ENCODE peak calls at places on chromosomes 11 and 22, in seven cellular contexts. One of them, this sample, is unnamed.

GRCh38 chr11:133919330-133920108 is 37.2 kb downstream of the IGSF9B start:
- DNase-seq in astrocyte: no peak
- DNase-seq in NCI-H526 treated with DMSO at 0.1 percent for 48 hours: no peak
- DNase-seq in NCI-H345: no peak
- DNase-seq in stimulated activated CD4-positive, alpha-beta T cell treated with anti-CD3 and anti-CD28 coated beads, Interleukin-4, amount 100 ng/mL, for 1 hour: no peak
- DNase-seq in T-helper 2 cell: no peak
- DNase-seq in foreskin fibroblast: no peak
- DNase-seq in this sample: no peak

GRCh38 chr22:50581950-50582561 is 593 bp downstream of the CHKB start:
- DNase-seq in astrocyte: peak
- DNase-seq in NCI-H526 treated with DMSO at 0.1 percent for 48 hours: no peak
- DNase-seq in T-helper 2 cell: peak
- DNase-seq in NCI-H345: no peak
- DNase-seq in stimulated activated CD4-positive, alpha-beta T cell treated with anti-CD3 and anti-CD28 coated beads, Interleukin-4, amount 100 ng/mL, for 1 hour: peak
- DNase-seq in foreskin fibroblast: no peak
- DNase-seq in this sample: peak

GRCh38 chr11:102476812-102477211 is 24.2 kb upstream of the TMEM123 start:
- DNase-seq in stimulated activated CD4-positive, alpha-beta T cell treated with anti-CD3 and anti-CD28 coated beads, Interleukin-4, amount 100 ng/mL, for 1 hour: no peak
- DNase-seq in NCI-H526 treated with DMSO at 0.1 percent for 48 hours: peak
- DNase-seq in astrocyte: no peak
- DNase-seq in T-helper 2 cell: no peak
- DNase-seq in foreskin fibroblast: no peak
- DNase-seq in NCI-H345: peak
- DNase-seq in this sample: peak

GRCh38 chr11:96204721-96205459 is 138.1 kb downstream of the MAML2 start:
- DNase-seq in stimulated activated CD4-positive, alpha-beta T cell treated with anti-CD3 and anti-CD28 coated beads, Interleukin-4, amount 100 ng/mL, for 1 hour: no peak
- DNase-seq in foreskin fibroblast: no peak
- DNase-seq in NCI-H526 treated with DMSO at 0.1 percent for 48 hours: no peak
- DNase-seq in T-helper 2 cell: no peak
- DNase-seq in NCI-H345: peak
- DNase-seq in astrocyte: no peak
- DNase-seq in this sample: no peak

GRCh38 chr11:23097906-23098305 is 237.6 kb upstream of the CCDC179 start:
- DNase-seq in NCI-H526 treated with DMSO at 0.1 percent for 48 hours: no peak
- DNase-seq in stimulated activated CD4-positive, alpha-beta T cell treated with anti-CD3 and anti-CD28 coated beads, Interleukin-4, amount 100 ng/mL, for 1 hour: no peak
- DNase-seq in T-helper 2 cell: no peak
- DNase-seq in astrocyte: no peak
- DNase-seq in foreskin fibroblast: no peak
- DNase-seq in NCI-H345: no peak
- DNase-seq in this sample: no peak

GRCh38 chr22:30607939-30608338 is 965 bp downstream of the TCN2 start:
- DNase-seq in stimulated activated CD4-positive, alpha-beta T cell treated with anti-CD3 and anti-CD28 coated beads, Interleukin-4, amount 100 ng/mL, for 1 hour: no peak
- DNase-seq in NCI-H526 treated with DMSO at 0.1 percent for 48 hours: no peak
- DNase-seq in NCI-H345: no peak
- DNase-seq in foreskin fibroblast: no peak
- DNase-seq in T-helper 2 cell: no peak
- DNase-seq in astrocyte: no peak
- DNase-seq in this sample: no peak

GRCh38 chr11:75269896-75270295 is 29.3 kb downstream of the TPBGL start:
- DNase-seq in foreskin fibroblast: no peak
- DNase-seq in NCI-H526 treated with DMSO at 0.1 percent for 48 hours: no peak
- DNase-seq in T-helper 2 cell: no peak
- DNase-seq in astrocyte: no peak
- DNase-seq in stimulated activated CD4-positive, alpha-beta T cell treated with anti-CD3 and anti-CD28 coated beads, Interleukin-4, amount 100 ng/mL, for 1 hour: no peak
- DNase-seq in NCI-H345: no peak
- DNase-seq in this sample: no peak

GRCh38 chr22:33656808-33657628 is 263.3 kb downstream of the LARGE1 start:
- DNase-seq in stimulated activated CD4-positive, alpha-beta T cell treated with anti-CD3 and anti-CD28 coated beads, Interleukin-4, amount 100 ng/mL, for 1 hour: no peak
- DNase-seq in NCI-H345: peak
- DNase-seq in T-helper 2 cell: no peak
- DNase-seq in foreskin fibroblast: no peak
- DNase-seq in astrocyte: no peak
- DNase-seq in NCI-H526 treated with DMSO at 0.1 percent for 48 hours: no peak
- DNase-seq in this sample: peak

GRCh38 chr11:75781831-75782230 is 13.3 kb downstream of the DGAT2 start:
- DNase-seq in astrocyte: no peak
- DNase-seq in foreskin fibroblast: no peak
- DNase-seq in NCI-H526 treated with DMSO at 0.1 percent for 48 hours: no peak
- DNase-seq in T-helper 2 cell: no peak
- DNase-seq in NCI-H345: no peak
- DNase-seq in stimulated activated CD4-positive, alpha-beta T cell treated with anti-CD3 and anti-CD28 coated beads, Interleukin-4, amount 100 ng/mL, for 1 hour: no peak
- DNase-seq in this sample: no peak

GRCh38 chr11:66228521-66228920 is 39.9 kb upstream of the RAB1B start:
- DNase-seq in NCI-H526 treated with DMSO at 0.1 percent for 48 hours: no peak
- DNase-seq in T-helper 2 cell: no peak
- DNase-seq in NCI-H345: no peak
- DNase-seq in stimulated activated CD4-positive, alpha-beta T cell treated with anti-CD3 and anti-CD28 coated beads, Interleukin-4, amount 100 ng/mL, for 1 hour: no peak
- DNase-seq in foreskin fibroblast: no peak
- DNase-seq in astrocyte: no peak
- DNase-seq in this sample: no peak

GRCh38 chr11:130547761-130548490 is 99.5 kb downstream of the ADAMTS15 start:
- DNase-seq in foreskin fibroblast: no peak
- DNase-seq in NCI-H345: no peak
- DNase-seq in NCI-H526 treated with DMSO at 0.1 percent for 48 hours: no peak
- DNase-seq in astrocyte: no peak
- DNase-seq in stimulated activated CD4-positive, alpha-beta T cell treated with anti-CD3 and anti-CD28 coated beads, Interleukin-4, amount 100 ng/mL, for 1 hour: no peak
- DNase-seq in T-helper 2 cell: no peak
- DNase-seq in this sample: no peak

GRCh38 chr11:31808721-31809542 is 2.2 kb downstream of the PAX6 start:
- DNase-seq in NCI-H526 treated with DMSO at 0.1 percent for 48 hours: no peak
- DNase-seq in astrocyte: peak
- DNase-seq in foreskin fibroblast: no peak
- DNase-seq in NCI-H345: no peak
- DNase-seq in T-helper 2 cell: no peak
- DNase-seq in stimulated activated CD4-positive, alpha-beta T cell treated with anti-CD3 and anti-CD28 coated beads, Interleukin-4, amount 100 ng/mL, for 1 hour: no peak
- DNase-seq in this sample: no peak

GRCh38 chr11:794766-795637 is 3.1 kb downstream of the SLC25A22 start:
- DNase-seq in T-helper 2 cell: no peak
- DNase-seq in NCI-H526 treated with DMSO at 0.1 percent for 48 hours: peak
- DNase-seq in foreskin fibroblast: no peak
- DNase-seq in NCI-H345: no peak
- DNase-seq in astrocyte: no peak
- DNase-seq in stimulated activated CD4-positive, alpha-beta T cell treated with anti-CD3 and anti-CD28 coated beads, Interleukin-4, amount 100 ng/mL, for 1 hour: no peak
- DNase-seq in this sample: no peak